ENCODE peak calls at places on chromosomes 1 and 21, in four cellular contexts. One of them, this sample, is unnamed.

GRCh38 chr21:41472769-41473548 is 35.0 kb downstream of the TMPRSS2 start:
- DNase-seq in ovary: no peak
- DNase-seq in cardiac fibroblast: no peak
- DNase-seq in aorta: no peak
- DNase-seq in this sample: no peak

GRCh38 chr1:241485554-241485992 is 34.0 kb downstream of the FH start:
- DNase-seq in ovary: no peak
- DNase-seq in cardiac fibroblast: peak
- DNase-seq in aorta: no peak
- DNase-seq in this sample: no peak

GRCh38 chr21:35048706-35049617 is at the start of gene RUNX1:
- DNase-seq in ovary: no peak
- DNase-seq in cardiac fibroblast: peak
- DNase-seq in aorta: no peak
- DNase-seq in this sample: peak

GRCh38 chr1:244180256-244180655 is 129.2 kb downstream of the ZBTB18 start:
- DNase-seq in ovary: no peak
- DNase-seq in cardiac fibroblast: peak
- DNase-seq in aorta: no peak
- DNase-seq in this sample: no peak

GRCh38 chr1:235586413-235586812 is 63.2 kb downstream of the GNG4 start:
- DNase-seq in ovary: no peak
- DNase-seq in cardiac fibroblast: no peak
- DNase-seq in aorta: no peak
- DNase-seq in this sample: no peak

GRCh38 chr1:226700861-226701260 is 38.2 kb downstream of the ITPKB start:
- DNase-seq in ovary: no peak
- DNase-seq in cardiac fibroblast: no peak
- DNase-seq in aorta: no peak
- DNase-seq in this sample: no peak

GRCh38 chr1:234149217-234149616 is 224.0 kb upstream of the COA6 start:
- DNase-seq in ovary: no peak
- DNase-seq in cardiac fibroblast: no peak
- DNase-seq in aorta: no peak
- DNase-seq in this sample: no peak

GRCh38 chr1:167202049-167202448 is 18.6 kb upstream of the POU2F1 start:
- DNase-seq in ovary: no peak
- DNase-seq in cardiac fibroblast: no peak
- DNase-seq in aorta: no peak
- DNase-seq in this sample: no peak

GRCh38 chr1:117815926-117816325 is 113.5 kb downstream of the GDAP2 start:
- DNase-seq in ovary: no peak
- DNase-seq in cardiac fibroblast: no peak
- DNase-seq in aorta: no peak
- DNase-seq in this sample: no peak

GRCh38 chr1:248838357-248839167 is 538 bp downstream of the ZNF672 start:
- DNase-seq in ovary: peak
- DNase-seq in cardiac fibroblast: peak
- DNase-seq in aorta: peak
- DNase-seq in this sample: peak

GRCh38 chr21:42193721-42194120 is 25.2 kb upstream of the ABCG1 start:
- DNase-seq in ovary: no peak
- DNase-seq in cardiac fibroblast: no peak
- DNase-seq in aorta: no peak
- DNase-seq in this sample: no peak

GRCh38 chr1:86517336-86517735 is 29.5 kb upstream of the CLCA4 start:
- DNase-seq in ovary: no peak
- DNase-seq in cardiac fibroblast: no peak
- DNase-seq in aorta: no peak
- DNase-seq in this sample: no peak

GRCh38 chr1:239630767-239631166 is 244.4 kb downstream of the CHRM3 start:
- DNase-seq in ovary: no peak
- DNase-seq in cardiac fibroblast: no peak
- DNase-seq in aorta: no peak
- DNase-seq in this sample: no peak

GRCh38 chr1:145708063-145708462 is 895 bp upstream of the PDZK1 start:
- DNase-seq in ovary: no peak
- DNase-seq in cardiac fibroblast: no peak
- DNase-seq in aorta: no peak
- DNase-seq in this sample: no peak

GRCh38 chr21:39670741-39671140 is 58.0 kb downstream of the B3GALT5 start:
- DNase-seq in ovary: no peak
- DNase-seq in cardiac fibroblast: no peak
- DNase-seq in aorta: no peak
- DNase-seq in this sample: no peak

GRCh38 chr1:205458777-205459566 is 3.1 kb upstream of the BLACAT1 start:
- DNase-seq in ovary: no peak
- DNase-seq in cardiac fibroblast: peak
- DNase-seq in aorta: no peak
- DNase-seq in this sample: no peak

GRCh38 chr1:21468597-21468996 is 28.7 kb downstream of the NBPF3 start:
- DNase-seq in ovary: no peak
- DNase-seq in cardiac fibroblast: peak
- DNase-seq in aorta: no peak
- DNase-seq in this sample: no peak

GRCh38 chr1:39453603-39454002 is 37.8 kb upstream of the BMP8A start:
- DNase-seq in ovary: peak
- DNase-seq in cardiac fibroblast: peak
- DNase-seq in aorta: peak
- DNase-seq in this sample: no peak

GRCh38 chr1:156752843-156753486 is 1.5 kb upstream of the HDGF start:
- DNase-seq in ovary: no peak
- DNase-seq in cardiac fibroblast: peak
- DNase-seq in aorta: no peak
- DNase-seq in this sample: no peak

GRCh38 chr1:224456637-224456953 is 22.0 kb upstream of the WDR26 start:
- DNase-seq in ovary: no peak
- DNase-seq in cardiac fibroblast: no peak
- DNase-seq in aorta: no peak
- DNase-seq in this sample: no peak

GRCh38 chr1:226650236-226650841 is 88.7 kb downstream of the ITPKB start:
- DNase-seq in ovary: no peak
- DNase-seq in cardiac fibroblast: no peak
- DNase-seq in aorta: no peak
- DNase-seq in this sample: no peak

GRCh38 chr1:204705888-204706837 is 20.6 kb upstream of the LRRN2 start:
- DNase-seq in ovary: no peak
- DNase-seq in cardiac fibroblast: no peak
- DNase-seq in aorta: peak
- DNase-seq in this sample: no peak

GRCh38 chr1:206940588-206940936 is 5.7 kb downstream of the PIGR start:
- DNase-seq in ovary: no peak
- DNase-seq in cardiac fibroblast: no peak
- DNase-seq in aorta: no peak
- DNase-seq in this sample: no peak

GRCh38 chr1:18714404-18715175 is 83.9 kb downstream of the PAX7 start:
- DNase-seq in ovary: no peak
- DNase-seq in cardiac fibroblast: no peak
- DNase-seq in aorta: no peak
- DNase-seq in this sample: no peak

GRCh38 chr1:44924835-44925464 is 61.4 kb downstream of the EIF2B3 start:
- DNase-seq in ovary: no peak
- DNase-seq in cardiac fibroblast: peak
- DNase-seq in aorta: no peak
- DNase-seq in this sample: no peak

GRCh38 chr1:90725341-90725960 is 8.3 kb upstream of the BARHL2 start:
- DNase-seq in ovary: no peak
- DNase-seq in cardiac fibroblast: no peak
- DNase-seq in aorta: no peak
- DNase-seq in this sample: no peak

GRCh38 chr1:185837711-185838110 is 103.5 kb downstream of the HMCN1 start:
- DNase-seq in ovary: no peak
- DNase-seq in cardiac fibroblast: peak
- DNase-seq in aorta: no peak
- DNase-seq in this sample: no peak

GRCh38 chr1:2060082-2060481 is 9.9 kb downstream of the PRKCZ start:
- DNase-seq in ovary: no peak
- DNase-seq in cardiac fibroblast: no peak
- DNase-seq in aorta: no peak
- DNase-seq in this sample: no peak

GRCh38 chr1:159184201-159184600 is 12.8 kb downstream of the CADM3 start:
- DNase-seq in ovary: no peak
- DNase-seq in cardiac fibroblast: no peak
- DNase-seq in aorta: no peak
- DNase-seq in this sample: no peak

GRCh38 chr21:26719750-26720149 is 125.5 kb downstream of the ADAMTS1 start:
- DNase-seq in ovary: no peak
- DNase-seq in cardiac fibroblast: no peak
- DNase-seq in aorta: no peak
- DNase-seq in this sample: no peak

GRCh38 chr1:50246869-50247268 is 138.1 kb downstream of the ELAVL4 start:
- DNase-seq in ovary: no peak
- DNase-seq in cardiac fibroblast: no peak
- DNase-seq in aorta: no peak
- DNase-seq in this sample: no peak

GRCh38 chr1:21311016-21311415 is 20.8 kb upstream of the ECE1 start:
- DNase-seq in ovary: no peak
- DNase-seq in cardiac fibroblast: peak
- DNase-seq in aorta: no peak
- DNase-seq in this sample: no peak

GRCh38 chr1:183922197-183922596 is 115.3 kb downstream of the COLGALT2 start:
- DNase-seq in ovary: no peak
- DNase-seq in cardiac fibroblast: no peak
- DNase-seq in aorta: no peak
- DNase-seq in this sample: no peak

GRCh38 chr21:35423694-35424093 is 374.6 kb upstream of the RUNX1 start:
- DNase-seq in ovary: no peak
- DNase-seq in cardiac fibroblast: peak
- DNase-seq in aorta: no peak
- DNase-seq in this sample: no peak

GRCh38 chr21:32120231-32120630 is 158.6 kb downstream of the MIS18A start:
- DNase-seq in ovary: no peak
- DNase-seq in cardiac fibroblast: no peak
- DNase-seq in aorta: no peak
- DNase-seq in this sample: no peak

GRCh38 chr21:32119389-32119788 is 159.5 kb downstream of the MIS18A start:
- DNase-seq in ovary: no peak
- DNase-seq in cardiac fibroblast: no peak
- DNase-seq in aorta: no peak
- DNase-seq in this sample: no peak

DNA sequence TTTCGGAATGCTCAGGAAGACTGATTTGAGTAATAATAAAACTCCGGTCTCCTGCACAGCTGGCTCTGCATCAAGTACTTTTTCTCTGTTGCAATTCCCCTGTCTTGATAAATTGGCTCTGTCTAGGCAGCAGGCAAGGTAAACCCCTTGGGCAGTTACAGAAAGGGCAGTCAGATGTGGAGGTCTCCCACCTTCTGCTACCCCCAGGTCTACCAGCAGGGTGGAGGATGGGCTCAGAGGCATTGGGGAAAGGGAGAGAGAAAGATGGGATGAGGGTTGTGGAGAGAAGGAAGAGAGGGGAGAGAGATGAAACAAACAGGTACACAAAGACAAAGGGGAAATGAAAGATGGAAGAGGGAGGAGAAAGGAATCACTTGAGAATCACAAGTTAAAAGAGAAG is 156.8 kb downstream of the MIS18A start:
- DNase-seq in ovary: no peak
- DNase-seq in cardiac fibroblast: no peak
- DNase-seq in aorta: no peak
- DNase-seq in this sample: no peak
- H3K4me3 ChIP-seq in ovary: no peak
- H3K4me3 ChIP-seq in cardiac fibroblast: no peak
- H3K4me3 ChIP-seq in aorta: no peak
- H3K4me3 ChIP-seq in this sample: no peak

DNA sequence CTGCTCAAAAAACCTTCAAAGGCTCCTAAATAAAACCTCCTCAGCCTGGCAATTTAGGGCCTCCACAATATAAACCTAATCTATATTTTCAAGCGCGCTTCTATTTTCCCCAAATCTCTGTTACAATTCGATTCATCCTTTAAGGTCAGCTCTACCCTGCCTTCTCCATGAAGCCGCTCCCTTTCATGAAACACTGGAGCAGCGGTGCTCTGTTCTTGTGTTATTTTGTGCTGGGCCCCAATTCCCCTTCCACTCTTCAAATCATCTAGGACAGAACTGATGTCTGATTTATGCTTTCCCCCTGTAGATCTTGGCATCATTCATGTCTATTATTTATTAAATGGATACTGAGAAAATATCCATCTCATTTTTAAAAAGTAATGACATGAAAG is 6.9 kb downstream of the ERRFI1 start:
- DNase-seq in ovary: no peak
- DNase-seq in cardiac fibroblast: peak
- DNase-seq in aorta: no peak
- DNase-seq in this sample: no peak
- H3K4me3 ChIP-seq in ovary: no peak
- H3K4me3 ChIP-seq in cardiac fibroblast: no peak
- H3K4me3 ChIP-seq in aorta: no peak
- H3K4me3 ChIP-seq in this sample: no peak

GRCh38 chr1:14599787-14600186 is 1.3 kb downstream of the KAZN start:
- DNase-seq in ovary: no peak
- DNase-seq in cardiac fibroblast: no peak
- DNase-seq in aorta: no peak
- DNase-seq in this sample: no peak
- H3K4me3 ChIP-seq in ovary: no peak
- H3K4me3 ChIP-seq in cardiac fibroblast: no peak
- H3K4me3 ChIP-seq in aorta: no peak
- H3K4me3 ChIP-seq in this sample: no peak

GRCh38 chr1:198680174-198680871 is 41.5 kb downstream of the PTPRC start:
- DNase-seq in ovary: no peak
- DNase-seq in cardiac fibroblast: no peak
- DNase-seq in aorta: no peak
- DNase-seq in this sample: no peak
- H3K4me3 ChIP-seq in ovary: no peak
- H3K4me3 ChIP-seq in cardiac fibroblast: no peak
- H3K4me3 ChIP-seq in aorta: no peak
- H3K4me3 ChIP-seq in this sample: peak

This sample was measured in CD8-positive, alpha-beta memory T cell.